ENCODE peak calls at places on chromosomes 12 and 14, in four cellular contexts. One of them, this sample, is unnamed.

GRCh38 chr12:71840226-71840847 is 778 bp downstream of the TBC1D15 start:
- DNase-seq in aorta: no peak
- DNase-seq in colonic mucosa: no peak
- DNase-seq in endodermal cell: no peak
- DNase-seq in this sample: no peak

GRCh38 chr14:68468437-68469207 is 324.2 kb downstream of the ZFP36L1 start:
- DNase-seq in aorta: no peak
- DNase-seq in endodermal cell: no peak
- DNase-seq in colonic mucosa: no peak
- DNase-seq in this sample: no peak

GRCh38 chr14:89598548-89599186 is 181.6 kb upstream of the FOXN3 start:
- DNase-seq in endodermal cell: no peak
- DNase-seq in colonic mucosa: no peak
- DNase-seq in aorta: no peak
- DNase-seq in this sample: no peak

GRCh38 chr12:19963972-19964371 is 404.4 kb upstream of the PDE3A start:
- DNase-seq in colonic mucosa: no peak
- DNase-seq in endodermal cell: no peak
- DNase-seq in aorta: no peak
- DNase-seq in this sample: no peak

GRCh38 chr12:55742719-55743130 is at the start of gene GDF11:
- DNase-seq in endodermal cell: peak
- DNase-seq in colonic mucosa: peak
- DNase-seq in aorta: peak
- DNase-seq in this sample: peak

GRCh38 chr12:48185181-48185919 is 1.9 kb downstream of the CCDC184 start:
- DNase-seq in colonic mucosa: no peak
- DNase-seq in aorta: no peak
- DNase-seq in endodermal cell: peak
- DNase-seq in this sample: no peak

GRCh38 chr14:32254952-32255679 is 52.0 kb upstream of the RNU6-8 start:
- DNase-seq in colonic mucosa: peak
- DNase-seq in endodermal cell: peak
- DNase-seq in aorta: peak
- DNase-seq in this sample: no peak

GRCh38 chr14:101072945-101073597 is 169.5 kb upstream of the RTL1 start:
- DNase-seq in colonic mucosa: peak
- DNase-seq in endodermal cell: peak
- DNase-seq in aorta: peak
- DNase-seq in this sample: no peak

GRCh38 chr12:43551271-43551970 is 582 bp downstream of the ADAMTS20 start:
- DNase-seq in endodermal cell: peak
- DNase-seq in colonic mucosa: no peak
- DNase-seq in aorta: peak
- DNase-seq in this sample: no peak

GRCh38 chr12:115571027-115571426 is 706.5 kb downstream of the MED13L start:
- DNase-seq in colonic mucosa: no peak
- DNase-seq in endodermal cell: no peak
- DNase-seq in aorta: no peak
- DNase-seq in this sample: no peak

GRCh38 chr14:97485172-97485571 is 688.0 kb downstream of the VRK1 start:
- DNase-seq in endodermal cell: no peak
- DNase-seq in aorta: no peak
- DNase-seq in colonic mucosa: no peak
- DNase-seq in this sample: no peak

GRCh38 chr12:80648866-80649265 is 58.6 kb upstream of the MYF6 start:
- DNase-seq in aorta: no peak
- DNase-seq in colonic mucosa: no peak
- DNase-seq in endodermal cell: no peak
- DNase-seq in this sample: no peak

GRCh38 chr12:59164991-59165718 is 244.9 kb upstream of the LRIG3 start:
- DNase-seq in colonic mucosa: no peak
- DNase-seq in endodermal cell: no peak
- DNase-seq in aorta: no peak
- DNase-seq in this sample: no peak

GRCh38 chr14:26377150-26377549 is 220.7 kb downstream of the NOVA1 start:
- DNase-seq in colonic mucosa: no peak
- DNase-seq in endodermal cell: peak
- DNase-seq in aorta: no peak
- DNase-seq in this sample: no peak

GRCh38 chr12:45483571-45483970 is 245.9 kb upstream of the ARID2 start:
- DNase-seq in colonic mucosa: peak
- DNase-seq in aorta: no peak
- DNase-seq in endodermal cell: no peak
- DNase-seq in this sample: no peak

GRCh38 chr14:100070310-100070709 is 5.1 kb downstream of the EVL start:
- DNase-seq in aorta: no peak
- DNase-seq in colonic mucosa: no peak
- DNase-seq in endodermal cell: no peak
- DNase-seq in this sample: no peak

GRCh38 chr14:99216191-99216590 is 55.8 kb downstream of the BCL11B start:
- DNase-seq in endodermal cell: no peak
- DNase-seq in aorta: no peak
- DNase-seq in colonic mucosa: no peak
- DNase-seq in this sample: no peak

GRCh38 chr12:3206536-3207072 is 129.4 kb downstream of the TSPAN9 start:
- DNase-seq in endodermal cell: no peak
- DNase-seq in aorta: no peak
- DNase-seq in colonic mucosa: no peak
- DNase-seq in this sample: no peak

GRCh38 chr12:46858368-46858767 is 32.6 kb upstream of the SLC38A4 start:
- DNase-seq in colonic mucosa: no peak
- DNase-seq in aorta: no peak
- DNase-seq in endodermal cell: no peak
- DNase-seq in this sample: no peak

GRCh38 chr12:77488041-77488620 is 342.6 kb upstream of the NAV3 start:
- DNase-seq in aorta: no peak
- DNase-seq in colonic mucosa: no peak
- DNase-seq in endodermal cell: no peak
- DNase-seq in this sample: no peak

GRCh38 chr12:121505513-121505912 is 75.3 kb downstream of the KDM2B start:
- DNase-seq in endodermal cell: no peak
- DNase-seq in colonic mucosa: no peak
- DNase-seq in aorta: no peak
- DNase-seq in this sample: no peak

GRCh38 chr14:95063391-95063790 is 93.9 kb downstream of the DICER1 start:
- DNase-seq in colonic mucosa: no peak
- DNase-seq in endodermal cell: peak
- DNase-seq in aorta: no peak
- DNase-seq in this sample: no peak

GRCh38 chr14:62546862-62547474 is 498.3 kb downstream of the KCNH5 start:
- DNase-seq in aorta: no peak
- DNase-seq in endodermal cell: peak
- DNase-seq in colonic mucosa: no peak
- DNase-seq in this sample: no peak

GRCh38 chr14:54503476-54503875 is 6.2 kb upstream of the CGRRF1 start:
- DNase-seq in colonic mucosa: no peak
- DNase-seq in aorta: no peak
- DNase-seq in endodermal cell: no peak
- DNase-seq in this sample: no peak

GRCh38 chr14:58244556-58245387 is at the start of gene PSMA3:
- DNase-seq in aorta: peak
- DNase-seq in colonic mucosa: peak
- DNase-seq in endodermal cell: peak
- DNase-seq in this sample: peak

GRCh38 chr14:100490252-100490651 is 97.0 kb downstream of the BEGAIN start:
- DNase-seq in aorta: no peak
- DNase-seq in colonic mucosa: no peak
- DNase-seq in endodermal cell: no peak
- DNase-seq in this sample: no peak

GRCh38 chr14:103872492-103873113 is 25.2 kb upstream of the PPP1R13B start:
- DNase-seq in aorta: no peak
- DNase-seq in colonic mucosa: no peak
- DNase-seq in endodermal cell: peak
- DNase-seq in this sample: no peak

GRCh38 chr12:8847435-8847834 is 25.0 kb downstream of the A2ML1 start:
- DNase-seq in endodermal cell: no peak
- DNase-seq in colonic mucosa: no peak
- DNase-seq in aorta: no peak
- DNase-seq in this sample: no peak

GRCh38 chr12:64685605-64686004 is 73.6 kb downstream of the GNS start:
- DNase-seq in aorta: no peak
- DNase-seq in colonic mucosa: no peak
- DNase-seq in endodermal cell: no peak
- DNase-seq in this sample: no peak
- H3K27ac ChIP-seq in aorta: no peak
- H3K27ac ChIP-seq in colonic mucosa: no peak
- H3K27ac ChIP-seq in endodermal cell: no peak
- H3K27ac ChIP-seq in this sample: no peak

DNA sequence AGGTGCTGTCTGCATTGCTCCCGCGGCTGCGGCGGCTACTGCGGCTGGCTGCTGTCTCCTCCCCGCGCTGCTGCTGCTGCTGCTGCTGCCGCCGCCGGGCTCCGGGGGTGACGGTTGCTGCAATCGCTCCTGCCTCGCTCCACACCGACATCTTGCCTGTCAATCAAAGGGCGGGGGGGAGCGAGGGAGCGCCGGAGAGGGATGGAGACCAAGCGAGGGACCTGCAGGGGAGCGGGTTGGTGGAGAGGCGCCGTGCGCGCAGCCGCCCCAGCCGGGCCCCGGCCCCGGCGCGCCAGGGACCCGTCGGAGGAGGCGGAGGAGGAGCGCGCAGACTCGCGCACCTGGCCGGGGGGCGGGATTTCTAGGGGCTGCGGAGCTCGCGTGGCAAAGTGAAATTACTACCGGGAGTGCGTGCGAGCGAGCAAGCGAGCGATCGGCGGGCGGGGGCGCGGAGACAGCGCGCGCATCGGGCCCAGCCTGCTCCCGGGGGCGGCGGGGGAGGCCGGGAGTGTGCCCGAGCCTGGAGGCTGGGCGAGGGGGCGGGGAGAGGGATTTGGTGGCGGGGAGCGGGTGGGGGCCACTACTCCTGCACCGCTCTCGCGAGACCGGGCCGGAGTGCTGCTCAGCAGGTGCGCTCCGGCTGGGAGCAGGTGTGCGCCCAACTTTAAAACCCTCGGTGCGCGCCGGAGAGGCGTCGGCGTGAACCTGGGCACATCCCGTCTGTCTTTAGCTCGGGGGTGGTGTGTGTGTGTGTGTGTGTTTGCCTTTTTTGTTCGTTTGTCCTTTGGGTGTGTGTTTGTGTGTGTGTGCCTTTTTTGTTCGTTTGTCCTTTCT is at the start of gene KSR2:
- DNase-seq in endodermal cell: peak
- DNase-seq in colonic mucosa: peak
- DNase-seq in aorta: no peak
- DNase-seq in this sample: peak
- H3K4me3 ChIP-seq in endodermal cell: peak
- H3K4me3 ChIP-seq in colonic mucosa: peak
- H3K4me3 ChIP-seq in aorta: no peak
- H3K4me3 ChIP-seq in this sample: peak

DNA sequence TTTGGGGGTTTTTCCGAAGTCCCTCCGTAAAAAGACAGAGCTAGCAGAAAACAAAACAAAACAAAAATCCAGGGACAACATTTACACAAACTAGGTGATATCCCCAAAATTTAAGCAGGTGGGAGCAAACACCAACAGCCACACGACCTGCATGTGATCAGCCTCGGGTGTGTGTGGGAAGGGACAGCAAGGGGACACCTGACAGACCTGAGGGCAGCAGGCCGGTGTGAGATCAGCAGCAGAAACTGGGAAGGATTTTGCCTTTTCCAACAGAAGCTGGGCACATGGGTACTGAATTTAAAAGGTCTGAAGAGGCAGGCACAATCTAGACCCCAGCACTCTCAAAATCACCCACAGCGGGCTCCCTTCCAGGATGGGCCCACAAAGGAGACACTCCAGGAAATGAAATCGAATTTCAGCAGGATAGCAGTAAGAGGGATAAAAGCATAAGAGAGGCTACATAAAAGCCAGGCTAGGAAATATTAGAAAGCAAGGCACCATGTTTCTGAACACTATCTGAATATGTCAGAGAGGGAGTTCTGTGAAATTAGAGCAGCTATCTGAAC is 36.5 kb upstream of the SELPLG start:
- DNase-seq in endodermal cell: no peak
- DNase-seq in colonic mucosa: no peak
- DNase-seq in aorta: no peak
- DNase-seq in this sample: no peak
- H3K27ac ChIP-seq in endodermal cell: no peak
- H3K27ac ChIP-seq in colonic mucosa: no peak
- H3K27ac ChIP-seq in aorta: no peak
- H3K27ac ChIP-seq in this sample: no peak

GRCh38 chr12:110073049-110073831 is 24.9 kb upstream of the C12orf76 start:
- DNase-seq in colonic mucosa: peak
- DNase-seq in endodermal cell: no peak
- DNase-seq in aorta: no peak
- DNase-seq in this sample: peak
- H3K4me3 ChIP-seq in colonic mucosa: peak
- H3K4me3 ChIP-seq in endodermal cell: no peak
- H3K4me3 ChIP-seq in aorta: peak
- H3K4me3 ChIP-seq in this sample: peak

GRCh38 chr12:6899837-6900519 is 4.6 kb upstream of the LRRC23 start:
- DNase-seq in colonic mucosa: peak
- DNase-seq in aorta: no peak
- DNase-seq in endodermal cell: no peak
- DNase-seq in this sample: peak
- H3K27ac ChIP-seq in colonic mucosa: peak
- H3K27ac ChIP-seq in aorta: no peak
- H3K27ac ChIP-seq in endodermal cell: no peak
- H3K27ac ChIP-seq in this sample: no peak

GRCh38 chr12:119631930-119632678 is 35.8 kb upstream of the PRKAB1 start:
- DNase-seq in endodermal cell: no peak
- DNase-seq in aorta: no peak
- DNase-seq in colonic mucosa: no peak
- DNase-seq in this sample: no peak

GRCh38 chr12:119627686-119628085 is 34.1 kb downstream of the TMEM233 start:
- DNase-seq in aorta: no peak
- DNase-seq in endodermal cell: no peak
- DNase-seq in colonic mucosa: no peak
- DNase-seq in this sample: no peak

GRCh38 chr12:119627019-119627643 is 33.6 kb downstream of the TMEM233 start:
- DNase-seq in endodermal cell: no peak
- DNase-seq in colonic mucosa: no peak
- DNase-seq in aorta: no peak
- DNase-seq in this sample: no peak

GRCh38 chr12:119630962-119631550 is 36.9 kb upstream of the PRKAB1 start:
- DNase-seq in aorta: no peak
- DNase-seq in endodermal cell: no peak
- DNase-seq in colonic mucosa: no peak
- DNase-seq in this sample: no peak

DNA sequence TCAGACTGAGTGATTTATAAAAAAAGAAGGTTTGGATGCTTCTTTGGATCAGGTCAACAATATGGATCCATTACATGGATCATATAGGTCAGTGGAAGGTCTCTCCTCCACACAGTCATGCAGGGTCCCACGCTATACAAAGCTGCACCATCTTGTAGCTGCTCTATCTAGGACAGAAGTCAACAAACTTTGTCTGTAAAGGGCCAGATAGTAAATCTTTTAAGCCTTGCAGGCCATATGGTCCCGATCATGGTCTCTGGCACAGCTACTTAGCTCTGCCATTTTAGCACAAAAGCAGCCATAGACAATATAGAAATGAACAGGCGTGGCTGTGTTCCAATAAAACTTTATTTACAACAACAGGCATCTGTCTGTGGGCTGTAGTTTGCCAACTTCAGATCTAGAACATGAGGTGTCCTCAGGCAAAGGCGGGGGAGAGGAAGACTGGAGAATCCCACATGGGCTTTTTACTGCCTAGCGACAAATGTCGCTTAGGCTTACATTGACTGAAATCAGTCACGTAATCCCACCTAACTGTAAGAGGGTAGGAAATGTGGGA is 36.7 kb downstream of the TMEM233 start:
- DNase-seq in colonic mucosa: no peak
- DNase-seq in endodermal cell: no peak
- DNase-seq in aorta: no peak
- DNase-seq in this sample: no peak
- H3K4me3 ChIP-seq in colonic mucosa: no peak
- H3K4me3 ChIP-seq in endodermal cell: no peak
- H3K4me3 ChIP-seq in aorta: no peak
- H3K4me3 ChIP-seq in this sample: no peak

This sample was measured in lower lobe of right lung.